ENCODE peak calls at places on chromosome 11, in six cellular contexts. One of them, this sample, is unnamed.

GRCh38 chr11:35786918-35787557 is 124.5 kb downstream of the TRIM44 start:
- DNase-seq in IMR-90: peak
- DNase-seq in HCEC 1CT: no peak
- DNase-seq in dorsolateral prefrontal cortex: no peak
- DNase-seq in CD8-positive, alpha-beta T cell: no peak
- DNase-seq in Calu3: no peak
- DNase-seq in this sample: no peak

GRCh38 chr11:65953471-65953870 is 8.1 kb upstream of the SART1 start:
- DNase-seq in IMR-90: no peak
- DNase-seq in HCEC 1CT: no peak
- DNase-seq in dorsolateral prefrontal cortex: no peak
- DNase-seq in CD8-positive, alpha-beta T cell: no peak
- DNase-seq in Calu3: no peak
- DNase-seq in this sample: no peak

GRCh38 chr11:111469200-111469599 is 43.0 kb downstream of the BTG4 start:
- DNase-seq in IMR-90: peak
- DNase-seq in HCEC 1CT: no peak
- DNase-seq in dorsolateral prefrontal cortex: no peak
- DNase-seq in CD8-positive, alpha-beta T cell: no peak
- DNase-seq in Calu3: no peak
- DNase-seq in this sample: no peak

GRCh38 chr11:29159552-29160465 is 857.0 kb downstream of the KCNA4 start:
- DNase-seq in IMR-90: peak
- DNase-seq in HCEC 1CT: peak
- DNase-seq in dorsolateral prefrontal cortex: peak
- DNase-seq in CD8-positive, alpha-beta T cell: no peak
- DNase-seq in Calu3: peak
- DNase-seq in this sample: no peak

GRCh38 chr11:107719557-107720304 is 7.9 kb upstream of the SLN start:
- DNase-seq in IMR-90: no peak
- DNase-seq in HCEC 1CT: no peak
- DNase-seq in dorsolateral prefrontal cortex: no peak
- DNase-seq in CD8-positive, alpha-beta T cell: no peak
- DNase-seq in Calu3: no peak
- DNase-seq in this sample: no peak

GRCh38 chr11:44572884-44573283 is 7.4 kb downstream of the CD82 start:
- DNase-seq in IMR-90: no peak
- DNase-seq in HCEC 1CT: no peak
- DNase-seq in dorsolateral prefrontal cortex: no peak
- DNase-seq in CD8-positive, alpha-beta T cell: no peak
- DNase-seq in Calu3: no peak
- DNase-seq in this sample: no peak

GRCh38 chr11:100220801-100221200 is 466.3 kb upstream of the ARHGAP42 start:
- DNase-seq in IMR-90: no peak
- DNase-seq in HCEC 1CT: no peak
- DNase-seq in dorsolateral prefrontal cortex: no peak
- DNase-seq in CD8-positive, alpha-beta T cell: no peak
- DNase-seq in Calu3: no peak
- DNase-seq in this sample: no peak

GRCh38 chr11:72111300-72111699 is 1.2 kb downstream of the ANAPC15 start:
- DNase-seq in IMR-90: no peak
- DNase-seq in HCEC 1CT: no peak
- DNase-seq in dorsolateral prefrontal cortex: no peak
- DNase-seq in CD8-positive, alpha-beta T cell: no peak
- DNase-seq in Calu3: no peak
- DNase-seq in this sample: no peak

GRCh38 chr11:34916810-34917780 is 677 bp downstream of the PDHX start:
- DNase-seq in IMR-90: peak
- DNase-seq in HCEC 1CT: peak
- DNase-seq in dorsolateral prefrontal cortex: no peak
- DNase-seq in CD8-positive, alpha-beta T cell: no peak
- DNase-seq in Calu3: no peak
- DNase-seq in this sample: no peak

GRCh38 chr11:20116825-20117224 is 43.5 kb downstream of the DBX1 start:
- DNase-seq in IMR-90: no peak
- DNase-seq in HCEC 1CT: no peak
- DNase-seq in dorsolateral prefrontal cortex: no peak
- DNase-seq in CD8-positive, alpha-beta T cell: no peak
- DNase-seq in Calu3: no peak
- DNase-seq in this sample: no peak

GRCh38 chr11:73230276-73230875 is 12.3 kb downstream of the P2RY2 start:
- DNase-seq in IMR-90: no peak
- DNase-seq in HCEC 1CT: no peak
- DNase-seq in dorsolateral prefrontal cortex: no peak
- DNase-seq in CD8-positive, alpha-beta T cell: no peak
- DNase-seq in Calu3: no peak
- DNase-seq in this sample: no peak

GRCh38 chr11:101456812-101457211 is 127.0 kb downstream of the TRPC6 start:
- DNase-seq in IMR-90: peak
- DNase-seq in HCEC 1CT: peak
- DNase-seq in dorsolateral prefrontal cortex: no peak
- DNase-seq in CD8-positive, alpha-beta T cell: no peak
- DNase-seq in Calu3: no peak
- DNase-seq in this sample: no peak

GRCh38 chr11:66326261-66327111 is 9.6 kb upstream of the CD248 start:
- DNase-seq in IMR-90: no peak
- DNase-seq in HCEC 1CT: peak
- DNase-seq in dorsolateral prefrontal cortex: no peak
- DNase-seq in CD8-positive, alpha-beta T cell: peak
- DNase-seq in Calu3: no peak
- DNase-seq in this sample: no peak

GRCh38 chr11:113296447-113297205 is 17.8 kb upstream of the TTC12 start:
- DNase-seq in IMR-90: no peak
- DNase-seq in HCEC 1CT: no peak
- DNase-seq in dorsolateral prefrontal cortex: no peak
- DNase-seq in CD8-positive, alpha-beta T cell: no peak
- DNase-seq in Calu3: no peak
- DNase-seq in this sample: no peak

GRCh38 chr11:102733232-102733875 is 8.6 kb upstream of the MMP8 start:
- DNase-seq in IMR-90: peak
- DNase-seq in HCEC 1CT: peak
- DNase-seq in dorsolateral prefrontal cortex: no peak
- DNase-seq in CD8-positive, alpha-beta T cell: no peak
- DNase-seq in Calu3: peak
- DNase-seq in this sample: no peak

GRCh38 chr11:1371026-1371325 is 18.8 kb upstream of the BRSK2 start:
- DNase-seq in IMR-90: no peak
- DNase-seq in HCEC 1CT: no peak
- DNase-seq in dorsolateral prefrontal cortex: no peak
- DNase-seq in CD8-positive, alpha-beta T cell: no peak
- DNase-seq in Calu3: no peak
- DNase-seq in this sample: no peak

GRCh38 chr11:11179239-11179638 is 173.8 kb downstream of the CSNK2A3 start:
- DNase-seq in IMR-90: peak
- DNase-seq in HCEC 1CT: peak
- DNase-seq in dorsolateral prefrontal cortex: peak
- DNase-seq in CD8-positive, alpha-beta T cell: no peak
- DNase-seq in Calu3: peak
- DNase-seq in this sample: no peak